ENCODE peak calls at places on chromosomes 12 and 14, in six cellular contexts. F is stomach, P is gastrocnemius medialis, N is transverse colon, T is uterus, I is esophagus squamous epithelium. A is an unnamed sample.

GRCh38 chr14:69716483-69717187 is 50.3 kb upstream of the SRSF5 start:
- DNase-seq in F (no peak), P (no peak), N (peak; percentile 28), T (no peak), I (no peak), A (no peak)

GRCh38 chr14:58954874-58955273 is 233.6 kb upstream of the DAAM1 start:
- DNase-seq in F (no peak), P (no peak), N (peak; percentile 14), T (no peak), I (no peak), A (no peak)

GRCh38 chr12:50505945-50506344 is 1.2 kb downstream of the DIP2B start:
- DNase-seq in F (no peak), P (no peak), N (peak; percentile 32), T (no peak), I (no peak), A (peak; percentile 58)

GRCh38 chr12:98532687-98533304 is 17.4 kb downstream of the TMPO start:
- DNase-seq in F (no peak), P (no peak), N (no peak), T (no peak), I (no peak), A (no peak)

GRCh38 chr12:39946361-39946948 is 159.4 kb downstream of the SLC2A13 start:
- DNase-seq in F (no peak), P (no peak), N (no peak), T (no peak), I (no peak), A (no peak)

GRCh38 chr12:1204581-1205121 is 213.6 kb downstream of the ERC1 start:
- DNase-seq in F (no peak), P (no peak), N (no peak), T (no peak), I (no peak), A (no peak)

GRCh38 chr12:83018063-83018462 is 331.4 kb downstream of the TMTC2 start:
- DNase-seq in F (no peak), P (no peak), N (no peak), T (no peak), I (no peak), A (no peak)

GRCh38 chr14:45135181-45135580 is 549 bp upstream of the FANCM start:
- DNase-seq in F (no peak), P (no peak), N (no peak), T (no peak), I (no peak), A (no peak)

GRCh38 chr14:84202486-84202885 is 1327.5 kb upstream of the FLRT2 start:
- DNase-seq in F (no peak), P (no peak), N (no peak), T (no peak), I (no peak), A (no peak)

GRCh38 chr12:88309546-88309945 is 167.4 kb downstream of the TMTC3 start:
- DNase-seq in F (no peak), P (no peak), N (no peak), T (no peak), I (no peak), A (no peak)

GRCh38 chr12:91954326-91954725 is 191.3 kb downstream of the BTG1 start:
- DNase-seq in F (peak; percentile 33), P (no peak), N (no peak), T (no peak), I (no peak), A (no peak)

GRCh38 chr14:64721899-64722298 is 17.7 kb downstream of the PLEKHG3 start:
- DNase-seq in F (no peak), P (peak; percentile 3), N (no peak), T (no peak), I (no peak), A (no peak)

GRCh38 chr12:46221255-46222128 is 47.4 kb downstream of the SLC38A1 start:
- DNase-seq in F (no peak), P (no peak), N (no peak), T (no peak), I (no peak), A (no peak)

GRCh38 chr14:92341791-92342190 is 18.8 kb downstream of the SLC24A4 start:
- DNase-seq in F (no peak), P (no peak), N (no peak), T (no peak), I (no peak), A (no peak)

GRCh38 chr12:45336331-45336730 is 120.4 kb downstream of the ANO6 start:
- DNase-seq in F (no peak), P (no peak), N (no peak), T (no peak), I (no peak), A (no peak)

GRCh38 chr12:117069926-117070900 is 29.0 kb downstream of the TESC start:
- DNase-seq in F (peak; percentile 54), P (no peak), N (peak; percentile 23), T (no peak), I (peak; percentile 21), A (no peak)

GRCh38 chr12:14849664-14850063 is 6.3 kb upstream of the ART4 start:
- DNase-seq in F (no peak), P (no peak), N (no peak), T (peak; percentile 38), I (no peak), A (no peak)

GRCh38 chr12:51972849-51973273 is 21.4 kb downstream of the ACVR1B start:
- DNase-seq in F (peak; percentile 44), P (peak; percentile 32), N (peak; percentile 45), T (peak; percentile 63), I (no peak), A (peak; percentile 66)

GRCh38 chr12:132952371-132953162 is 3.5 kb downstream of the ZNF605 start:
- DNase-seq in F (no peak), P (no peak), N (no peak), T (no peak), I (no peak), A (no peak)

GRCh38 chr12:132953163-132953425 is 3.0 kb downstream of the ZNF605 start:
- DNase-seq in F (no peak), P (no peak), N (no peak), T (no peak), I (no peak), A (peak; percentile 28)

GRCh38 chr12:132950844-132951535 is 5.1 kb downstream of the ZNF605 start:
- DNase-seq in F (no peak), P (no peak), N (no peak), T (no peak), I (no peak), A (no peak)

GRCh38 chr12:132949936-132950837 is 5.9 kb downstream of the ZNF605 start:
- DNase-seq in F (no peak), P (no peak), N (no peak), T (no peak), I (no peak), A (no peak)

DNA sequence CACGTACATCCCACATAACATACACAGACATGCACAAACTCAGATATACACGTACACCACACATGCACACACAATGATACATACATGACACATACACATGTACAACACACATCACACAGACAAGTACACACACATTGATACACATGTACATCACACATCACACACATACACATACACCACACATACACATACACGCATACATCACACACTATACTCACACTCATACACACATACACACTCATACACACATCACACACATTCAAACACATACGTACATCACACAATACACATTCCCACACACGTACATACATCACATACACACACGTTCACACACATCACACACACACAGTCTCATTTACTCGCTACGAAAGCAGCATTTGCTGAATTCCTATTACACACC is 4.5 kb downstream of the ZNF605 start:
- DNase-seq in F (no peak), P (no peak), N (no peak), T (no peak), I (no peak), A (no peak)
- H3K4me3 ChIP-seq in F (no peak overlapping the region), P (no peak overlapping the region), N (no peak overlapping the region), T (no peak overlapping the region), I (no peak overlapping the region), A (no peak overlapping the region)

DNA sequence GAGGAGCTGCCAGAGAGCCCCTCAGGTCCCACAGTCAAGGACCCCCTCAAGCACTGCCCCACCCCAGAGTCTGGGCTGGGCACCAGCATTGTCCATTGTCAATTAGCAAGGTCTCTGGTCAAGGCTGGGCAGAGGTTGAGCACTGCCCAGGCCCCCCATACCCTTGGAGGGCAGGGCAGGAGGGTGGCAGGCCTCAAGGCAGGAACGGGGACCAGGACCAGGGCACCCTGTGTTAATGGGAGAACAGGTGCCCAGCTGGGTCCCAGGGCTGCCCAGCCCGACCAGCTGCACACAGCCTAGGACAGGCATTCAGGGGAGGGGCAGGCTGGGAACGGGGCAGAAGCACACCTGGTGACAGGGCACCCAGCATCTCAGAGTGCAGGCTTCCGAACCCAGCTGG is 18.4 kb downstream of the SIVA1 start:
- DNase-seq in F (no peak), P (no peak), N (no peak), T (no peak), I (no peak), A (no peak)
- TF ChIP-seq POLR2A in F (no peak), P (no peak), N (no peak), T (no peak), I (no peak), A (no peak)

GRCh38 chr12:27221625-27222387 is 22.3 kb upstream of the STK38L start:
- DNase-seq in F (no peak), P (no peak), N (no peak), T (no peak), I (no peak), A (no peak)
- TF ChIP-seq CTCF in F (no peak), P (no peak), N (no peak), T (no peak), I (no peak), A (no peak)

GRCh38 chr14:100422556-100423420 is 99.6 kb downstream of the SLC25A47 start:
- DNase-seq in F (no peak), P (no peak), N (no peak), T (no peak), I (no peak), A (no peak)
- H3K4me3 ChIP-seq in F (no peak overlapping the region), P (no peak overlapping the region), N (no peak overlapping the region), T (no peak overlapping the region), I (no peak overlapping the region), A (no peak overlapping the region)

GRCh38 chr14:103699901-103700752 is 15.1 kb downstream of the XRCC3 start:
- DNase-seq in F (no peak), P (peak; percentile 80), N (no peak), T (no peak), I (no peak), A (no peak)

GRCh38 chr14:103697601-103698379 is 17.5 kb downstream of the XRCC3 start:
- DNase-seq in F (no peak), P (no peak), N (no peak), T (no peak), I (no peak), A (no peak)

GRCh38 chr14:103699261-103699661 is 16.0 kb downstream of the XRCC3 start:
- DNase-seq in F (no peak), P (no peak), N (no peak), T (no peak), I (no peak), A (no peak)

GRCh38 chr14:103697196-103697595 is 18.1 kb downstream of the XRCC3 start:
- DNase-seq in F (no peak), P (no peak), N (no peak), T (no peak), I (no peak), A (no peak)

GRCh38 chr14:103698380-103699260 is 16.6 kb downstream of the XRCC3 start:
- DNase-seq in F (peak; percentile 92), P (no peak), N (peak; percentile 82), T (no peak), I (no peak), A (no peak)
- TF ChIP-seq POLR2A in F (no peak), P (no peak), N (peak; percentile 30), T (no peak), I (no peak), A (no peak)

GRCh38 chr14:52277552-52277951 is 10.1 kb downstream of the PTGDR start:
- DNase-seq in F (no peak), P (no peak), N (no peak), T (no peak), I (no peak), A (no peak)
- TF ChIP-seq CTCF in F (no peak), P (no peak), N (no peak), T (no peak), I (no peak), A (no peak)

GRCh38 chr12:7747196-7747595 is at the start of gene CLEC4C:
- DNase-seq in F (no peak), P (no peak), N (no peak), T (no peak), I (no peak), A (no peak)
- H3K4me3 ChIP-seq in F (no peak within 1 kb of the TSS), P (no peak within 1 kb of the TSS), N (no peak within 1 kb of the TSS), T (no peak within 1 kb of the TSS), I (no peak within 1 kb of the TSS), A (no peak within 1 kb of the TSS)

A was measured in lower leg skin.